ENCODE peak calls at places on chromosomes 11 and 22, in seven cellular contexts. M, N, H, O, D, T and V are unnamed samples.

GRCh38 chr22:39414377-39414776 is 14.8 kb downstream of the TAB1 start:
- DNase-seq in O (no peak), M (no peak), H (no peak), N (no peak), T (no peak), D (no peak), V (no peak)

GRCh38 chr22:30253205-30253852 is 6.8 kb upstream of the LIF start:
- DNase-seq in D (no peak), T (no peak), H (no peak), O (peak), N (peak), M (peak), V (no peak)

GRCh38 chr11:34150494-34151151 is 45.2 kb downstream of the NAT10 start:
- DNase-seq in O (no peak), T (no peak), H (no peak), N (no peak), M (no peak), D (no peak), V (no peak)

GRCh38 chr11:117794144-117794543 is 2.9 kb downstream of the DSCAML1 start:
- DNase-seq in H (no peak), O (no peak), N (no peak), T (no peak), D (no peak), M (no peak), V (peak)

GRCh38 chr11:38718659-38719058 is 2120.6 kb upstream of the RAG2 start:
- DNase-seq in M (peak), N (no peak), T (no peak), D (no peak), O (no peak), H (no peak), V (no peak)

GRCh38 chr11:45056529-45056928 is 89.9 kb upstream of the PRDM11 start:
- DNase-seq in O (no peak), M (no peak), H (no peak), D (peak), T (no peak), N (no peak), V (no peak)

GRCh38 chr11:2135648-2136201 is 3.5 kb downstream of the IGF2 start:
- DNase-seq in T (no peak), D (no peak), O (no peak), N (no peak), M (peak), H (no peak), V (no peak)

GRCh38 chr11:88435405-88435804 is 97.9 kb upstream of the CTSC start:
- DNase-seq in T (no peak), O (no peak), H (no peak), N (no peak), D (no peak), M (no peak), V (no peak)

GRCh38 chr11:95505927-95506426 is 275.0 kb upstream of the SESN3 start:
- DNase-seq in T (no peak), N (no peak), H (no peak), D (no peak), O (peak), M (no peak), V (no peak)

GRCh38 chr22:39481595-39481994 is 20.5 kb upstream of the MIEF1 start:
- DNase-seq in D (no peak), M (no peak), O (no peak), N (no peak), T (no peak), H (no peak), V (no peak)

GRCh38 chr22:36330655-36331305 is 57.0 kb downstream of the MYH9 start:
- DNase-seq in T (no peak), N (no peak), M (peak), O (no peak), D (no peak), H (no peak), V (no peak)

GRCh38 chr11:117929568-117930207 is 486 bp upstream of the TMPRSS13 start:
- DNase-seq in O (no peak), H (no peak), N (no peak), T (no peak), M (no peak), D (no peak), V (no peak)

GRCh38 chr11:64583296-64584262 is 7.4 kb upstream of the SLC22A12 start:
- DNase-seq in T (no peak), N (no peak), H (no peak), M (no peak), O (no peak), D (no peak), V (no peak)

GRCh38 chr11:65616575-65617001 is 1.0 kb downstream of the PCNX3 start:
- DNase-seq in N (no peak), H (no peak), M (no peak), O (no peak), T (no peak), D (no peak), V (no peak)

GRCh38 chr11:115893701-115894100 is 389.5 kb upstream of the CADM1 start:
- DNase-seq in H (no peak), O (no peak), M (no peak), T (no peak), N (no peak), D (no peak), V (no peak)